ENCODE peak calls at places on chromosomes 1 and 21, in six cellular contexts. Q is tibial nerve; R is CD4-positive, alpha-beta memory T cell; W is upper lobe of right lung; M is PC-3; Z is mesenchymal stem cell. I is an unnamed sample.
A peak's percentile ranks its signal among the peaks of the same experiment; 100 is the strongest.

GRCh38 chr1:216210081-216210480 is 213.2 kb downstream of the USH2A start:
- DNase-seq in Q (no peak), R (no peak), W (no peak), M (peak; percentile 37), Z (peak; percentile 56), I (no peak)

GRCh38 chr1:228366851-228367741 is 39.5 kb downstream of the TRIM11 start:
- DNase-seq in Q (no peak), R (no peak), W (peak; percentile 59), M (no peak), Z (no peak), I (no peak)

GRCh38 chr21:29175408-29176147 is 45.1 kb downstream of the MAP3K7CL start:
- DNase-seq in Q (no peak), R (no peak), W (no peak), M (peak; percentile 40), Z (peak; percentile 77), I (no peak)

GRCh38 chr1:94486990-94487389 is 54.6 kb downstream of the F3 start:
- DNase-seq in Q (no peak), R (no peak), W (no peak), M (no peak), Z (no peak), I (no peak)

GRCh38 chr1:67524143-67525052 is 94.2 kb upstream of the SERBP1 start:
- DNase-seq in Q (no peak), R (no peak), W (no peak), M (peak; percentile 10), Z (no peak), I (no peak)

GRCh38 chr1:158055854-158056253 is 62.4 kb downstream of the KIRREL1 start:
- DNase-seq in Q (no peak), R (no peak), W (no peak), M (peak; percentile 19), Z (no peak), I (no peak)

GRCh38 chr1:166488327-166488726 is 321.5 kb upstream of the FAM78B start:
- DNase-seq in Q (no peak), R (no peak), W (no peak), M (peak; percentile 65), Z (no peak), I (no peak)

GRCh38 chr1:95013948-95014574 is 58.7 kb downstream of the ALG14 start:
- DNase-seq in Q (no peak), R (no peak), W (no peak), M (peak; percentile 18), Z (no peak), I (no peak)

GRCh38 chr1:36109041-36109679 is 15.9 kb downstream of the COL8A2 start:
- DNase-seq in Q (no peak), R (peak; percentile 46), W (no peak), M (peak; percentile 73), Z (peak; percentile 69), I (peak; percentile 7)

DNA sequence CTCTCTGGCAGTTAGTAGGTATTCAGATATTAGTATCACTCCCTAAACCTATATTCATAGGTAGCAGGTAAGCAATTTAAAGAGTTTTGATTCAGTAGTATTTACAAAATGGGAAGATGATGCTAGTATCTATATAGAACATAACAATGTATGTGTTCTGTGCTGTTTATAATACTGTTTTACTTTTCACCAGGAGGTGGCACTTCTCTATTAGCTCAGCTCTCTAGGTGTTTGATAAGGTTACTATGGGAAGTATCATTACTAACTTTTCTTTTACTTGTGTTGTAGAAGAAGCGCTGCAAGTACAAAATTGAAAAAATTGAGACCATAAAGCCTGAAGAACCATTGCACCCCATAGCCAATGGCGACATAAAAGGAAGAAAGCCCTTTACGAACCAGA is 49.4 kb upstream of the FASLG start:
- DNase-seq in Q (no peak), R (peak; percentile 34), W (no peak), M (peak; percentile 88), Z (no peak), I (no peak)
- H3K4me3 ChIP-seq in Q (no peak overlapping the region), R (no peak overlapping the region), W (no peak overlapping the region), M (no peak overlapping the region), Z (no peak overlapping the region), I (no peak overlapping the region)

DNA sequence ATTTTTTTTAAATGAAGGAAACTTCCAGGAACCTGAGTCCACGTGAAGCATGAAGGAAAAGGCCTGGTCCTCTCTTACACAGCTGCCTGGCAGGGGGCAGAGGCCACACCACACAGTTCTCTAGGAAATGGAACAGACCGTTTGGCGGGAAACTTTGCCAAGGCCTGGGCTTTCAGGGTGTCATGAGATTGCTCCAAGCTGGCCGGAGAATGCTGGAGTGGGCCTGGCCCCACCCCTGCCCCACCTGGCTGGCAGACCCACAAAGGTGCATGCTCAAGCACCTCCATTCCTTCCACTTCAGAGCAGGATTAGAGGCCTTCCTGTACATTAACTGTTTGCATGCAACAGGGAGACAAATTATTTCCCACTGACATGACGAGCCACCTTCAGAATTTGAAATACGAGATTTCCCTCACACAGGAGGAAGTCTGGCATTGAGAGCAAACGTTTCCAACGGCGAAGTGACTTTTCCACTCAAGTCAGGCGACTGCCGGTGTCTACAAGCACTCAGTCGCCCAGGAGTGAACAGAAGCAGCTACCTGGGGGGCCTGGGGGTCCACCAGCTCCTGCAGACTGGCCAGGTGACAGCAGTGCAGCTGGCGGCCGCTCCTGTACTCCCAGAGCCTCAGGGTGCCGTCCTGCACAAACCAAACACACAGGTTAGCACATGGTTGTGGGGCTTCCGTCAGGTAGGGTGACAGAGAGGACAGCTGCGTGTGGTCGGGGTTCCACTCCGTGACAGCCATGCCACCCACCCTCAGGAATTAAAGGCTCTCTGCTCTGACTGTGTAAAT is 24.0 kb downstream of the WDR4 start:
- DNase-seq in Q (no peak), R (no peak), W (peak; percentile 87), M (no peak), Z (no peak), I (no peak)
- H3K36me3 ChIP-seq in Q (peaks cover 2% of the 10 kb centered on the region), R (peaks cover 68% of the 10 kb centered on the region), W (peaks cover 94% of the 10 kb centered on the region), M (peaks cover 81% of the 10 kb centered on the region), Z (peaks cover 92% of the 10 kb centered on the region), I (peaks cover 88% of the 10 kb centered on the region)

DNA sequence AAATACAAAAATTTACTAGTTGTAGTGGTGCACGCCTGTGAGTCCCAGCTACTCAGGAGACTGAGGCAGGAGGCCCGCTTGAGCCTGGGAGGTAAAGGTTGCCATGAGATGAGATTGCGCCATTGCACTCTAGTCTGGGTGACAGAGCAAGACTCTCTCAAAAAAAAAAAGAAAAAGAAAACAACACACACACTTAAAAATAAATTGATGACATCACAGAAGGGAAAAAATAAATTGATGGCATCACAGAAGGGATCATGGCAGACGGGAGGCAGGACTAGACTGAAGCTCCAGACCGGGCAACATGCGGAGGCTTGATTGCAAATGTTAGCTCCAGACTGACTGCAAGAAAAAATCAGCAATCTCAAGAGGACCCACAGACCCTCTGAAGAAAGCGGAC is 43.3 kb downstream of the KLHL20 start:
- DNase-seq in Q (no peak), R (no peak), W (no peak), M (no peak), Z (no peak), I (no peak)
- H3K9me3 ChIP-seq in Q (no peaks in the 10 kb centered on the region), R (no peaks in the 10 kb centered on the region), W (no peaks in the 10 kb centered on the region), M (no peaks in the 10 kb centered on the region), Z (no peaks in the 10 kb centered on the region), I (no peaks in the 10 kb centered on the region)

DNA sequence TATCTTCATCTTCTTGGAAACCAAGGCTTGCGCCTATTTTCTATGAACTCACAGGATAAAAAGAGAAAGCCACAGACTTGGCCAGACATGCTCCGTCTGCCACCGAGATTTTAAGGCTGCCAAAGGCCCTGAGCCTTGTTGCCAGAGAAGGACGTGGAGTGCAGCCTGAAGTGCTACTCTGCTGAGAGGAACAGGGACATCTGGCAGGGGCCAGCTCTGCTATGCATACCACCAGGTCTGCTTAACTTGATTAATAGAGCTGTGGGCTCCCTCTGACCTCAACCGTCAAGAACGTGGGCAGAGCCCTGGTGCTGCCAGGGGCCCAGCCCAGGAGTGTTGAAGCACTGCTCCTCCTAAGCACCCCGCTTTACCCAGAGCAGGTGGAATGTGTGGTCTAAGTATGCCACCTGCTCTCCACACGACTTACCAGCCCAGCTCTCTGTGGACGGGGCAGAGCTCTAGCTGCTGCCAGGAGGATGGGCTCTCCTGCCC is 10.5 kb downstream of the HCRTR1 start:
- DNase-seq in Q (no peak), R (no peak), W (peak; percentile 89), M (no peak), Z (no peak), I (no peak)
- H3K4me3 ChIP-seq in Q (no peak overlapping the region), R (no peak overlapping the region), W (no peak overlapping the region), M (no peak overlapping the region), Z (no peak overlapping the region), I (no peak overlapping the region)

DNA sequence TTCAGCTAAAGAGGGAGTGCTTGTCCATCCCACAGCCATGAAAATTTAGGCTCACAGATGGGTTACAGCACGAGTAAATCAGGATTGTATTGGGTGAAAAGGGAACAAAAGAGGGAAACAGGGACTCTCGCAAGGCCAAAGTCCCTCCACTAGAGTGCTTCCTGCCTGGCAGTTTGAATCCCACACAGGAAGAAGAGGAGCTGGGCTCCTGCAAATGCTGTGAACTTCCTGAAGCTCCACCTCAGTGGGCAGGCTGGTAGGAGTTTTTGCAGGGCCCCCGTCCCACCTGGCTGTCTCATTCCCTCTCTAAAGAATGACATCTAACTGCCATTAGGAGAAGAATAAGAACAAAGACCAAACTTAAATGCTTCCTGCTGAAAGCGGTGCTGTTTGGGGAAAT is 712.0 kb upstream of the PRMT6 start:
- DNase-seq in Q (no peak), R (no peak), W (no peak), M (no peak), Z (no peak), I (no peak)
- H3K36me3 ChIP-seq in Q (no peaks in the 10 kb centered on the region), R (no peaks in the 10 kb centered on the region), W (no peaks in the 10 kb centered on the region), M (no peaks in the 10 kb centered on the region), Z (no peaks in the 10 kb centered on the region), I (no peaks in the 10 kb centered on the region)

DNA sequence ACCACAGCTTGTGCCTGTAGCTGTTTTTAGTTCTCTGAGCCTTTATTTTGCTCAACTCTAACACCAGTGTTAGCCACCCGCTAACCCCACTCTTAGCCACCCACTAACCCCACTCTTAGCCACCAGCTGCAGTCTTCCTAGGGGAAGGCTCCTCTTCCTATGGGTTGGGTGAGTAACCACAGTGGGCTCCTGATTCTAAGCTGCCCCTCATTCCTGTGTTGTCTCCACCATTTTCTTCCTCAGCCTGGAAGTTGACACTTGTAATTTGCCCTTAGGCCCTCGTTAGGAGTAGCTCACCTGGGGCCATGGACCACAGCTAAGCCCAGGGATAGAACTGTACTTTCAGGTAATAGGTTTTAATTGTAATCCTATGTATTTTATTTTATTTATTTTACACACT is 782.9 kb upstream of the TPTE start:
- DNase-seq in Q (no peak), R (no peak), W (no peak), M (no peak), Z (no peak), I (no peak)
- H3K9me3 ChIP-seq in Q (no peaks in the 10 kb centered on the region), R (no peaks in the 10 kb centered on the region), W (peaks cover 7% of the 10 kb centered on the region), M (peaks cover 60% of the 10 kb centered on the region), Z (peaks cover 45% of the 10 kb centered on the region), I (peaks cover 10% of the 10 kb centered on the region)

GRCh38 chr1:53442297-53442696 is 16.9 kb upstream of the DMRTB1 start:
- DNase-seq in Q (no peak), R (no peak), W (no peak), M (peak; percentile 20), Z (peak; percentile 65), I (no peak)
- H3K4me3 ChIP-seq in Q (no peak overlapping the region), R (no peak overlapping the region), W (no peak overlapping the region), M (no peak overlapping the region), Z (no peak overlapping the region), I (no peak overlapping the region)

DNA sequence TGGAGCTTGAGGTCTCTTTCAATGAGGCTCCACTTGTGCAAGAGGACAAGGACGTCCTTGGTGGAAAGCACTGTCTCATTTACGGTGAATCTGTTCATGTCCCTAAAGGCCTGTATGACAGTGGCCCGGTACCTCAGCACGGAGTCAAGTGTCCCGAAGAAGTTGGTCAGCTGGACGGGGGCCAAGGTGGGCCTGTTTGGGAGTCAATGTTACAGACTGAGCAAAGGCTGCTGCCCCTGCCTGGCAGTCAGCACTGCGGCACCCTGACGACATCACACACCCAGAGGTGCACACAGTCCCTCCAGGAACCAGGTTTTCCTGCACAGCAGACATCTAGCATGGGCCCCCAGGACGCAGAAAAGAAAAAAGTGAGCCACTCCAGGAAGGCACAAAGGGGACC is 19.1 kb downstream of the MRAP start:
- DNase-seq in Q (no peak), R (no peak), W (no peak), M (no peak), Z (no peak), I (no peak)
- H3K36me3 ChIP-seq in Q (peaks cover 10% of the 10 kb centered on the region), R (peaks cover 76% of the 10 kb centered on the region), W (peaks cover 98% of the 10 kb centered on the region), M (peaks cover 83% of the 10 kb centered on the region), Z (peaks cover 60% of the 10 kb centered on the region), I (peaks cover 74% of the 10 kb centered on the region)

I was measured in effector memory CD4-positive, alpha-beta T cell.